ENCODE peak calls at places on chromosomes 12 and 14, in six cellular contexts. One of them, this sample, is unnamed.

GRCh38 chr12:64733857-64734256 is 25.3 kb downstream of the GNS start:
- DNase-seq in Panc1: peak
- DNase-seq in endodermal cell: no peak
- DNase-seq in IMR-90: no peak
- DNase-seq in astrocyte of the spinal cord: no peak
- DNase-seq in pancreas: no peak
- DNase-seq in this sample: peak

GRCh38 chr12:55730447-55730820 is 1.6 kb upstream of the CD63 start:
- DNase-seq in pancreas: no peak
- DNase-seq in astrocyte of the spinal cord: no peak
- DNase-seq in endodermal cell: no peak
- DNase-seq in IMR-90: no peak
- DNase-seq in Panc1: no peak
- DNase-seq in this sample: no peak

GRCh38 chr14:105161314-105161713 is 7.3 kb downstream of the JAG2 start:
- DNase-seq in IMR-90: no peak
- DNase-seq in pancreas: peak
- DNase-seq in Panc1: no peak
- DNase-seq in endodermal cell: no peak
- DNase-seq in astrocyte of the spinal cord: no peak
- DNase-seq in this sample: no peak

GRCh38 chr14:87149583-87150354 is 843.2 kb downstream of the GALC start:
- DNase-seq in IMR-90: peak
- DNase-seq in astrocyte of the spinal cord: peak
- DNase-seq in endodermal cell: peak
- DNase-seq in pancreas: no peak
- DNase-seq in Panc1: no peak
- DNase-seq in this sample: peak

GRCh38 chr12:123571343-123571813 is 13.0 kb upstream of the TMED2 start:
- DNase-seq in astrocyte of the spinal cord: peak
- DNase-seq in IMR-90: peak
- DNase-seq in pancreas: no peak
- DNase-seq in endodermal cell: peak
- DNase-seq in Panc1: no peak
- DNase-seq in this sample: peak

GRCh38 chr14:95432152-95433093 is 84.0 kb downstream of the SYNE3 start:
- DNase-seq in Panc1: no peak
- DNase-seq in endodermal cell: peak
- DNase-seq in pancreas: peak
- DNase-seq in IMR-90: peak
- DNase-seq in astrocyte of the spinal cord: peak
- DNase-seq in this sample: peak

GRCh38 chr14:85487215-85487614 is 42.7 kb upstream of the FLRT2 start:
- DNase-seq in endodermal cell: no peak
- DNase-seq in pancreas: no peak
- DNase-seq in IMR-90: peak
- DNase-seq in Panc1: no peak
- DNase-seq in astrocyte of the spinal cord: peak
- DNase-seq in this sample: peak

GRCh38 chr14:35826952-35827416 is 846 bp downstream of the BRMS1L start:
- DNase-seq in IMR-90: no peak
- DNase-seq in endodermal cell: no peak
- DNase-seq in pancreas: no peak
- DNase-seq in astrocyte of the spinal cord: no peak
- DNase-seq in Panc1: no peak
- DNase-seq in this sample: no peak

GRCh38 chr14:37179896-37180502 is 7.6 kb upstream of the SLC25A21 start:
- DNase-seq in endodermal cell: no peak
- DNase-seq in Panc1: no peak
- DNase-seq in astrocyte of the spinal cord: no peak
- DNase-seq in IMR-90: peak
- DNase-seq in pancreas: no peak
- DNase-seq in this sample: no peak

GRCh38 chr12:22282283-22282682 is 52.2 kb downstream of the ST8SIA1 start:
- DNase-seq in astrocyte of the spinal cord: peak
- DNase-seq in Panc1: no peak
- DNase-seq in endodermal cell: no peak
- DNase-seq in IMR-90: peak
- DNase-seq in pancreas: no peak
- DNase-seq in this sample: peak

GRCh38 chr12:47775100-47775911 is 2.3 kb downstream of the SLC48A1 start:
- DNase-seq in IMR-90: no peak
- DNase-seq in pancreas: no peak
- DNase-seq in endodermal cell: no peak
- DNase-seq in astrocyte of the spinal cord: no peak
- DNase-seq in Panc1: no peak
- DNase-seq in this sample: peak

GRCh38 chr14:49770212-49770817 is 2.4 kb downstream of the KLHDC2 start:
- DNase-seq in pancreas: peak
- DNase-seq in endodermal cell: no peak
- DNase-seq in IMR-90: peak
- DNase-seq in Panc1: no peak
- DNase-seq in astrocyte of the spinal cord: peak
- DNase-seq in this sample: peak

GRCh38 chr14:49982522-49982951 is 89.7 kb downstream of the ARF6 start:
- DNase-seq in astrocyte of the spinal cord: peak
- DNase-seq in IMR-90: peak
- DNase-seq in Panc1: no peak
- DNase-seq in endodermal cell: no peak
- DNase-seq in pancreas: no peak
- DNase-seq in this sample: peak

GRCh38 chr12:110577717-110578521 is 5.2 kb downstream of the PPTC7 start:
- DNase-seq in Panc1: no peak
- DNase-seq in endodermal cell: peak
- DNase-seq in astrocyte of the spinal cord: peak
- DNase-seq in IMR-90: peak
- DNase-seq in pancreas: no peak
- DNase-seq in this sample: peak

GRCh38 chr12:84912191-84913142 is at the start of gene SLC6A15:
- DNase-seq in astrocyte of the spinal cord: peak
- DNase-seq in Panc1: no peak
- DNase-seq in endodermal cell: peak
- DNase-seq in pancreas: peak
- DNase-seq in IMR-90: peak
- DNase-seq in this sample: peak
- TF ChIP-seq CTCF in astrocyte of the spinal cord: peak
- TF ChIP-seq CTCF in Panc1: peak
- TF ChIP-seq CTCF in endodermal cell: peak
- TF ChIP-seq CTCF in pancreas: no peak
- TF ChIP-seq CTCF in IMR-90: peak
- TF ChIP-seq CTCF in this sample: peak

GRCh38 chr12:3042394-3042793 is 34.8 kb upstream of the TSPAN9 start:
- DNase-seq in endodermal cell: no peak
- DNase-seq in IMR-90: no peak
- DNase-seq in pancreas: no peak
- DNase-seq in astrocyte of the spinal cord: no peak
- DNase-seq in Panc1: no peak
- DNase-seq in this sample: no peak
- H3K4me3 ChIP-seq in endodermal cell: no peak
- H3K4me3 ChIP-seq in IMR-90: no peak
- H3K4me3 ChIP-seq in pancreas: no peak
- H3K4me3 ChIP-seq in astrocyte of the spinal cord: no peak
- H3K4me3 ChIP-seq in Panc1: no peak
- H3K4me3 ChIP-seq in this sample: no peak

DNA sequence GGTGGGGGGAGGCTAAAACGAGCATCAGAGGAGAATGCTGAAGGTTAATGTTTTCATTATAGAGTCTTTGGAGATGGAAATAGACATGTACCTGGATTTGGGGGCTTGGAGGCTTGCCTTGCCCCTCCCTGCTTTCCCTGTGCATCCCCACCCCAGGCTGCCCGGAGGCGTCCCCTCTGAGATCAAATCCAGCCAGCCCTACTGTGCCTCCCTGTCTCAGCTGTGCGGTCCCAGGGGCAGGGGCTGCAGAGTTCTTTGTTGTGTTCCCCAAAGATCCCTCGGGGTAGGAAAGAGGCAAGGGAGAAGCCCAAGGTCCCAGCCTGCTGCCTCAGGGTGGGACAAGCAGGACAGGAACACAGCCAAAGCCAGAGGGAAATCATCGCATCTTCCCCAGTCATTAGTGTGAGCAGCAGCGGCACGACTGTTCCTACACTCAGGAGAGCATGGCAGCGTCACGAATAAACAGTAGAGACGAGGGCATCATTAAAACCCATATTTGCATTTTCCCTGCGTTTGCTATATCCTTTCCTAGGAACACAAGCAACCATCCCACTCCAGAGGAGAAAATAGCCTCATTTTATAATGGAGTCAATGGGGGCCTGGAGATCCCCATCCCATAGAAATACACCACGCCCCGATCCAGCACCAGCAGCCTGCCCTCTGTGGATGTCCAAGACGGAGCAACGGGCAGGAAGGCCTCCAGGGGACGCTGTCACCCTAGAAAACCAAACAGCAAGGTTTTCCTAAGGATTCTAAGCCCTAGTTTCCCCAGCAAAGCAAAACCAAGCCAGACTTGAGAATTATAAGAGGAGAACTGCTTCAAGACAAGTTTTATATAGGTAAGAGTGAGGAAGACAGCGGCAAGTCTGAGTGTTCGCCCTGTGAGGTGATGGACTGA is 32.4 kb downstream of the ANO2 start:
- DNase-seq in astrocyte of the spinal cord: no peak
- DNase-seq in IMR-90: no peak
- DNase-seq in Panc1: no peak
- DNase-seq in pancreas: no peak
- DNase-seq in endodermal cell: peak
- DNase-seq in this sample: no peak
- TF ChIP-seq CTCF in astrocyte of the spinal cord: peak
- TF ChIP-seq CTCF in IMR-90: peak
- TF ChIP-seq CTCF in Panc1: peak
- TF ChIP-seq CTCF in pancreas: no peak
- TF ChIP-seq CTCF in endodermal cell: peak
- TF ChIP-seq CTCF in this sample: peak

GRCh38 chr12:119788783-119789182 is 88.3 kb downstream of the CIT start:
- DNase-seq in astrocyte of the spinal cord: no peak
- DNase-seq in endodermal cell: no peak
- DNase-seq in Panc1: no peak
- DNase-seq in pancreas: no peak
- DNase-seq in IMR-90: peak
- DNase-seq in this sample: peak
- H3K4me3 ChIP-seq in astrocyte of the spinal cord: no peak
- H3K4me3 ChIP-seq in endodermal cell: no peak
- H3K4me3 ChIP-seq in Panc1: no peak
- H3K4me3 ChIP-seq in pancreas: no peak
- H3K4me3 ChIP-seq in IMR-90: no peak
- H3K4me3 ChIP-seq in this sample: no peak

DNA sequence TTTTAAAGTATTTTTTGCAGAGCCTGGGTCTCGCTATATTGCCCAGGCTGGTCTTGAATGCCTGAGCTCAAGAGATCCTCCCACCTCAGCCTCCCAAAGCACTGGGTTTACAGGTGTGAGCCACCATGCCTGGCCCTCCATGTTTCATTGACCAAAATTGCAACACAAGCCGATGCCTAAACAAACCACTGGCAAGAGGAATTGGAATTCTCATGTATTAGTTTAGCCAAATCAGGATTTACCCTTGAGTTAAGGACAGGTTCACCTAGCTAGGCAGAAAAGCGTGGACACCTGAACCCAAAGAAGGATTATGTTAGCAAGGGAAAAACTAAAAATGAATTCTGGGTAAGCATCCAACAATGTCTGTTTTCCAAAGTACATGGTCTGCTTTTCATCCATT is 14.6 kb upstream of the METAP2 start:
- DNase-seq in pancreas: no peak
- DNase-seq in IMR-90: no peak
- DNase-seq in astrocyte of the spinal cord: no peak
- DNase-seq in Panc1: no peak
- DNase-seq in endodermal cell: no peak
- DNase-seq in this sample: no peak
- TF ChIP-seq CTCF in pancreas: no peak
- TF ChIP-seq CTCF in IMR-90: no peak
- TF ChIP-seq CTCF in astrocyte of the spinal cord: no peak
- TF ChIP-seq CTCF in Panc1: no peak
- TF ChIP-seq CTCF in endodermal cell: no peak
- TF ChIP-seq CTCF in this sample: no peak

GRCh38 chr12:57220770-57221168 is 4.2 kb downstream of the NXPH4 start:
- DNase-seq in endodermal cell: no peak
- DNase-seq in astrocyte of the spinal cord: no peak
- DNase-seq in pancreas: no peak
- DNase-seq in IMR-90: no peak
- DNase-seq in Panc1: no peak
- DNase-seq in this sample: no peak

GRCh38 chr12:57221169-57221917 is 4.7 kb downstream of the NXPH4 start:
- DNase-seq in astrocyte of the spinal cord: no peak
- DNase-seq in Panc1: no peak
- DNase-seq in endodermal cell: no peak
- DNase-seq in IMR-90: no peak
- DNase-seq in pancreas: no peak
- DNase-seq in this sample: no peak

GRCh38 chr12:57218030-57218853 is 1.6 kb downstream of the NXPH4 start:
- DNase-seq in endodermal cell: no peak
- DNase-seq in IMR-90: peak
- DNase-seq in astrocyte of the spinal cord: no peak
- DNase-seq in Panc1: no peak
- DNase-seq in pancreas: no peak
- DNase-seq in this sample: no peak

GRCh38 chr12:57219205-57219992 is 2.8 kb downstream of the NXPH4 start:
- DNase-seq in Panc1: no peak
- DNase-seq in endodermal cell: peak
- DNase-seq in pancreas: no peak
- DNase-seq in IMR-90: no peak
- DNase-seq in astrocyte of the spinal cord: no peak
- DNase-seq in this sample: no peak

GRCh38 chr12:57219993-57220728 is 3.6 kb downstream of the NXPH4 start:
- DNase-seq in endodermal cell: no peak
- DNase-seq in astrocyte of the spinal cord: no peak
- DNase-seq in pancreas: no peak
- DNase-seq in IMR-90: no peak
- DNase-seq in Panc1: no peak
- DNase-seq in this sample: no peak
- H3K4me3 ChIP-seq in endodermal cell: peak
- H3K4me3 ChIP-seq in astrocyte of the spinal cord: no peak
- H3K4me3 ChIP-seq in pancreas: no peak
- H3K4me3 ChIP-seq in IMR-90: no peak
- H3K4me3 ChIP-seq in Panc1: no peak
- H3K4me3 ChIP-seq in this sample: no peak